ENCODE peak calls at places on chromosomes 12 and 14, in seven cellular contexts. One of them, this sample, is unnamed.

GRCh38 chr12:19440019-19440858 is 947 bp downstream of the AEBP2 start:
- DNase-seq in cardiac fibroblast: peak
- DNase-seq in OCI-LY7: peak
- DNase-seq in H9: peak
- DNase-seq in ovary: peak
- DNase-seq in AG10803: peak
- DNase-seq in GM13977: peak
- DNase-seq in this sample: peak

GRCh38 chr14:102774391-102775153 is 2.7 kb upstream of the TRAF3 start:
- DNase-seq in H9: peak
- DNase-seq in AG10803: peak
- DNase-seq in OCI-LY7: peak
- DNase-seq in cardiac fibroblast: peak
- DNase-seq in ovary: peak
- DNase-seq in GM13977: peak
- DNase-seq in this sample: no peak

GRCh38 chr14:69439516-69440270 is 41.2 kb downstream of the SLC39A9 start:
- DNase-seq in H9: peak
- DNase-seq in cardiac fibroblast: no peak
- DNase-seq in OCI-LY7: no peak
- DNase-seq in ovary: no peak
- DNase-seq in AG10803: no peak
- DNase-seq in GM13977: no peak
- DNase-seq in this sample: no peak

GRCh38 chr12:39620664-39621658 is 1.4 kb upstream of the ABCD2 start:
- DNase-seq in ovary: no peak
- DNase-seq in H9: no peak
- DNase-seq in GM13977: peak
- DNase-seq in OCI-LY7: peak
- DNase-seq in cardiac fibroblast: no peak
- DNase-seq in AG10803: no peak
- DNase-seq in this sample: no peak

GRCh38 chr12:66290716-66291200 is 11.5 kb upstream of the HELB start:
- DNase-seq in ovary: no peak
- DNase-seq in GM13977: peak
- DNase-seq in H9: no peak
- DNase-seq in AG10803: no peak
- DNase-seq in cardiac fibroblast: no peak
- DNase-seq in OCI-LY7: no peak
- DNase-seq in this sample: no peak

GRCh38 chr14:23173039-23173438 is 10.4 kb downstream of the SLC7A8 start:
- DNase-seq in cardiac fibroblast: no peak
- DNase-seq in H9: no peak
- DNase-seq in OCI-LY7: peak
- DNase-seq in GM13977: no peak
- DNase-seq in AG10803: no peak
- DNase-seq in ovary: no peak
- DNase-seq in this sample: no peak

GRCh38 chr12:67981236-67982164 is 7.7 kb upstream of the IFNG-AS1 start:
- DNase-seq in ovary: no peak
- DNase-seq in OCI-LY7: no peak
- DNase-seq in cardiac fibroblast: peak
- DNase-seq in GM13977: no peak
- DNase-seq in H9: no peak
- DNase-seq in AG10803: peak
- DNase-seq in this sample: no peak

GRCh38 chr12:121390856-121391255 is 9.1 kb upstream of the RNF34 start:
- DNase-seq in H9: no peak
- DNase-seq in AG10803: no peak
- DNase-seq in GM13977: no peak
- DNase-seq in OCI-LY7: no peak
- DNase-seq in ovary: no peak
- DNase-seq in cardiac fibroblast: no peak
- DNase-seq in this sample: no peak

GRCh38 chr12:13075114-13075471 is 28.4 kb downstream of the GSG1 start:
- DNase-seq in H9: no peak
- DNase-seq in cardiac fibroblast: peak
- DNase-seq in ovary: no peak
- DNase-seq in OCI-LY7: no peak
- DNase-seq in AG10803: peak
- DNase-seq in GM13977: no peak
- DNase-seq in this sample: no peak

GRCh38 chr12:14777271-14777670 is 26.0 kb downstream of the WBP11 start:
- DNase-seq in ovary: no peak
- DNase-seq in cardiac fibroblast: peak
- DNase-seq in GM13977: no peak
- DNase-seq in AG10803: no peak
- DNase-seq in H9: no peak
- DNase-seq in OCI-LY7: no peak
- DNase-seq in this sample: no peak

GRCh38 chr14:36935976-36936678 is 236.3 kb downstream of the SLC25A21 start:
- DNase-seq in H9: no peak
- DNase-seq in ovary: no peak
- DNase-seq in cardiac fibroblast: no peak
- DNase-seq in OCI-LY7: no peak
- DNase-seq in GM13977: no peak
- DNase-seq in AG10803: peak
- DNase-seq in this sample: no peak

GRCh38 chr14:36301159-36301558 is 19.3 kb downstream of the MBIP start:
- DNase-seq in AG10803: no peak
- DNase-seq in cardiac fibroblast: peak
- DNase-seq in OCI-LY7: no peak
- DNase-seq in GM13977: no peak
- DNase-seq in H9: no peak
- DNase-seq in ovary: no peak
- DNase-seq in this sample: no peak

GRCh38 chr12:45730842-45731336 is 1.4 kb downstream of the ARID2 start:
- DNase-seq in cardiac fibroblast: peak
- DNase-seq in OCI-LY7: peak
- DNase-seq in AG10803: peak
- DNase-seq in ovary: peak
- DNase-seq in GM13977: peak
- DNase-seq in H9: no peak
- DNase-seq in this sample: no peak

GRCh38 chr12:46269429-46270241 is 792 bp upstream of the SLC38A1 start:
- DNase-seq in GM13977: peak
- DNase-seq in H9: peak
- DNase-seq in OCI-LY7: peak
- DNase-seq in ovary: peak
- DNase-seq in cardiac fibroblast: peak
- DNase-seq in AG10803: no peak
- DNase-seq in this sample: no peak

GRCh38 chr14:64821651-64822050 is 58.1 kb downstream of the SPTB start:
- DNase-seq in OCI-LY7: no peak
- DNase-seq in GM13977: no peak
- DNase-seq in H9: no peak
- DNase-seq in AG10803: no peak
- DNase-seq in cardiac fibroblast: no peak
- DNase-seq in ovary: no peak
- DNase-seq in this sample: no peak

GRCh38 chr12:5085896-5086295 is 42.2 kb downstream of the KCNA5 start:
- DNase-seq in AG10803: peak
- DNase-seq in H9: no peak
- DNase-seq in GM13977: no peak
- DNase-seq in OCI-LY7: no peak
- DNase-seq in ovary: no peak
- DNase-seq in cardiac fibroblast: peak
- DNase-seq in this sample: no peak

GRCh38 chr14:22882529-22883190 is 362 bp upstream of the REM2 start:
- DNase-seq in ovary: peak
- DNase-seq in GM13977: no peak
- DNase-seq in H9: peak
- DNase-seq in OCI-LY7: peak
- DNase-seq in AG10803: peak
- DNase-seq in cardiac fibroblast: peak
- DNase-seq in this sample: no peak

GRCh38 chr14:58401587-58401986 is 5.9 kb downstream of the TOMM20L start:
- DNase-seq in ovary: no peak
- DNase-seq in GM13977: no peak
- DNase-seq in H9: no peak
- DNase-seq in OCI-LY7: peak
- DNase-seq in cardiac fibroblast: no peak
- DNase-seq in AG10803: no peak
- DNase-seq in this sample: no peak

GRCh38 chr14:64997108-64997794 is 10.6 kb downstream of the FNTB start:
- DNase-seq in ovary: no peak
- DNase-seq in GM13977: no peak
- DNase-seq in cardiac fibroblast: no peak
- DNase-seq in OCI-LY7: no peak
- DNase-seq in AG10803: no peak
- DNase-seq in H9: no peak
- DNase-seq in this sample: no peak

GRCh38 chr12:47360771-47361388 is 281.1 kb upstream of the AMIGO2 start:
- DNase-seq in ovary: no peak
- DNase-seq in cardiac fibroblast: peak
- DNase-seq in H9: no peak
- DNase-seq in OCI-LY7: peak
- DNase-seq in GM13977: no peak
- DNase-seq in AG10803: no peak
- DNase-seq in this sample: no peak

GRCh38 chr12:40281791-40282364 is 57.1 kb downstream of the LRRK2 start:
- DNase-seq in GM13977: no peak
- DNase-seq in AG10803: no peak
- DNase-seq in H9: no peak
- DNase-seq in cardiac fibroblast: no peak
- DNase-seq in OCI-LY7: no peak
- DNase-seq in ovary: no peak
- DNase-seq in this sample: no peak

GRCh38 chr12:72485017-72485701 is 213.0 kb downstream of the TRHDE start:
- DNase-seq in ovary: no peak
- DNase-seq in cardiac fibroblast: no peak
- DNase-seq in AG10803: no peak
- DNase-seq in GM13977: no peak
- DNase-seq in H9: no peak
- DNase-seq in OCI-LY7: no peak
- DNase-seq in this sample: no peak

DNA sequence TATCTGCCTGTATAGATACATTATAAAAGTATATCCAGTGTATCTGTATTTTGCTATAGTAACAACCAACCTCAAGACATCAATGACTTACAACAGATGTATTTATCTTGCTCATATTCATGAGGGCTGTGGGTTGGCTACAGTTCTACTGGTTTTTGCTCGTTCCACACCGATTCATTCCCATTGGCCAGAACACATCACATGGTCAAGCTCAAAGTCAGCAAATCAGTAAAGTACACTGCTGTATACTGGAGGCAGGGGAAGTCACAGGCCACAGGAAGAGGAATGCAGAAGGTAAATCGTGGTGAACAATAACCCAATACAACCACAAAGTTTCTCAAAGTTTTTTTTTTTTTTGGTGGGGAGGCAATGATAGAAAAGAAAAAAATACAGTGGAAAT is 180.0 kb upstream of the CDKN3 start:
- DNase-seq in OCI-LY7: no peak
- DNase-seq in GM13977: no peak
- DNase-seq in cardiac fibroblast: no peak
- DNase-seq in AG10803: no peak
- DNase-seq in H9: no peak
- DNase-seq in ovary: no peak
- DNase-seq in this sample: no peak
- TF ChIP-seq CTCF in OCI-LY7: no peak
- TF ChIP-seq CTCF in GM13977: no peak
- TF ChIP-seq CTCF in cardiac fibroblast: no peak
- TF ChIP-seq CTCF in AG10803: no peak
- TF ChIP-seq CTCF in H9: no peak
- TF ChIP-seq CTCF in ovary: no peak
- TF ChIP-seq CTCF in this sample: no peak

GRCh38 chr14:59483819-59484610 is at the start of the genes JKAMP and L3HYPDH:
- DNase-seq in H9: peak
- DNase-seq in OCI-LY7: peak
- DNase-seq in ovary: peak
- DNase-seq in cardiac fibroblast: peak
- DNase-seq in AG10803: peak
- DNase-seq in GM13977: peak
- DNase-seq in this sample: peak
- TF ChIP-seq CTCF in H9: peak
- TF ChIP-seq CTCF in OCI-LY7: peak
- TF ChIP-seq CTCF in ovary: peak
- TF ChIP-seq CTCF in cardiac fibroblast: peak
- TF ChIP-seq CTCF in AG10803: peak
- TF ChIP-seq CTCF in GM13977: peak
- TF ChIP-seq CTCF in this sample: peak

GRCh38 chr14:101234588-101234937 is 326.7 kb upstream of the DIO3 start:
- DNase-seq in cardiac fibroblast: no peak
- DNase-seq in GM13977: no peak
- DNase-seq in OCI-LY7: no peak
- DNase-seq in H9: no peak
- DNase-seq in ovary: no peak
- DNase-seq in AG10803: no peak
- DNase-seq in this sample: no peak
- TF ChIP-seq CTCF in cardiac fibroblast: no peak
- TF ChIP-seq CTCF in GM13977: no peak
- TF ChIP-seq CTCF in OCI-LY7: no peak
- TF ChIP-seq CTCF in H9: no peak
- TF ChIP-seq CTCF in ovary: no peak
- TF ChIP-seq CTCF in AG10803: no peak
- TF ChIP-seq CTCF in this sample: no peak

GRCh38 chr12:3042394-3042793 is 34.8 kb upstream of the TSPAN9 start:
- DNase-seq in OCI-LY7: peak
- DNase-seq in H9: peak
- DNase-seq in AG10803: no peak
- DNase-seq in ovary: no peak
- DNase-seq in cardiac fibroblast: no peak
- DNase-seq in GM13977: no peak
- DNase-seq in this sample: no peak

GRCh38 chr12:3042826-3043225 is 34.4 kb upstream of the TSPAN9 start:
- DNase-seq in ovary: no peak
- DNase-seq in OCI-LY7: no peak
- DNase-seq in AG10803: no peak
- DNase-seq in H9: peak
- DNase-seq in GM13977: no peak
- DNase-seq in cardiac fibroblast: no peak
- DNase-seq in this sample: no peak

GRCh38 chr12:3040026-3040656 is 37.0 kb upstream of the TSPAN9 start:
- DNase-seq in OCI-LY7: no peak
- DNase-seq in cardiac fibroblast: no peak
- DNase-seq in AG10803: no peak
- DNase-seq in GM13977: no peak
- DNase-seq in H9: no peak
- DNase-seq in ovary: no peak
- DNase-seq in this sample: no peak

GRCh38 chr12:3040663-3041544 is 36.3 kb upstream of the TSPAN9 start:
- DNase-seq in GM13977: no peak
- DNase-seq in cardiac fibroblast: no peak
- DNase-seq in ovary: no peak
- DNase-seq in OCI-LY7: no peak
- DNase-seq in AG10803: no peak
- DNase-seq in H9: peak
- DNase-seq in this sample: no peak

DNA sequence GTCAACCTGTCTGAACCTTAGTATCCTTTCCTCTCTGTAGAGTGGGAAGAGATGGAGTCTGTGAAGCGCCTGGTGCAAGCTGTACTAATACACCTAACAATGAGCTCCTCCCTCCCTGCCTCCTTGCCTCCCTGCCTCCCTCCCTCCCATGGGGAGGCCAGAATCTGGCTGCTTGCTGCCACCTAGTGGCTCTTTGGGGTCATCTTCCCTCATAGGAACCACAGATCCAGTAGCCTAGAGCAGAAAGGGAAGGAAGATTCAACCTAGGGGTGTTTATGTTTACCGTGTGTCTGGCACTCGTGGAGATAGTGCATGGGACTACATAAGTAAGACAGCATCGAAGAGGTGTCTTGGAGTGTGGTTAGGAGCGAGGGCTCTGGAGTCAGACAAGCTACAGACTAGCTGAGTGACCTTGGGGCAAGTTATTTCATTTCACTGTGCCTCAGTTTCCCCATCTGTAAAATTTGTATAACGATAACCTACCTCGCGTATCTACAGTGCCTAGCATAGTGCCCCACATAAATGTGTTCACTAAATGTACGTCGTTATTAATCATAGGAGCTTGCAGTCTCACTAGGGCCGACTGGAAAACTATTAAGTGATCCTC is 35.5 kb upstream of the TSPAN9 start:
- DNase-seq in cardiac fibroblast: peak
- DNase-seq in OCI-LY7: peak
- DNase-seq in ovary: peak
- DNase-seq in AG10803: peak
- DNase-seq in GM13977: peak
- DNase-seq in H9: peak
- DNase-seq in this sample: no peak
- TF ChIP-seq CTCF in cardiac fibroblast: peak
- TF ChIP-seq CTCF in OCI-LY7: peak
- TF ChIP-seq CTCF in ovary: no peak
- TF ChIP-seq CTCF in AG10803: peak
- TF ChIP-seq CTCF in GM13977: peak
- TF ChIP-seq CTCF in H9: peak
- TF ChIP-seq CTCF in this sample: peak

This sample was measured in type B pancreatic cell.